ENCODE peak calls at places on chromosomes 4 and X, in five cellular contexts. F is GM23338, O is nephron progenitor cell, H is GM10248, M is glomerular endothelial cell. S is an unnamed sample.

GRCh38 chr4:4872148-4872903 is 12.9 kb downstream of the MSX1 start:
- DNase-seq in F (peak), M (no peak), H (no peak), O (peak), S (peak)

GRCh38 chr4:98891533-98892337 is 37.2 kb downstream of the EIF4E start:
- DNase-seq in H (no peak), F (no peak), M (no peak), O (no peak), S (no peak)

GRCh38 chrX:38260231-38260630 is 39.6 kb upstream of the SRPX start:
- DNase-seq in F (peak), O (peak), H (peak), M (no peak), S (peak)

GRCh38 chr4:72568959-72569718 is at the start of gene ADAMTS3:
- DNase-seq in M (no peak), O (peak), F (peak), H (peak), S (peak)

GRCh38 chr4:109434007-109434792 is 585 bp downstream of the SEC24B start:
- DNase-seq in O (no peak), M (no peak), H (peak), F (peak), S (peak)

GRCh38 chrX:120310861-120311631 is at the start of gene TMEM255A:
- DNase-seq in F (peak), O (peak), H (no peak), M (no peak), S (peak)

GRCh38 chr4:186445040-186445439 is 110.3 kb downstream of the MTNR1A start:
- DNase-seq in M (no peak), F (no peak), H (no peak), O (no peak), S (no peak)

GRCh38 chr4:163063891-163064290 is 102.8 kb downstream of the NAF1 start:
- DNase-seq in O (no peak), F (no peak), M (no peak), H (no peak), S (no peak)

GRCh38 chrX:123859409-123859827 is 435 bp upstream of the XIAP start:
- DNase-seq in M (no peak), O (peak), H (no peak), F (peak), S (peak)

GRCh38 chrX:109943092-109943739 is 59.7 kb upstream of the TMEM164 start:
- DNase-seq in O (no peak), H (no peak), F (no peak), M (no peak), S (peak)

GRCh38 chr4:6104541-6105130 is 86.4 kb upstream of the C4orf50 start:
- DNase-seq in O (no peak), F (no peak), M (no peak), H (no peak), S (no peak)

GRCh38 chrX:133482345-133483041 is 67.2 kb upstream of the GPC4 start:
- DNase-seq in F (no peak), M (no peak), H (no peak), O (no peak), S (no peak)

GRCh38 chrX:119606508-119607389 is 525 bp upstream of the NKRF start:
- DNase-seq in F (no peak), M (no peak), H (no peak), O (no peak), S (peak)

GRCh38 chr4:30068234-30068633 is 651.9 kb upstream of the PCDH7 start:
- DNase-seq in F (no peak), O (no peak), H (no peak), M (no peak), S (peak)

GRCh38 chr4:83664741-83665140 is 128.8 kb downstream of the GPAT3 start:
- DNase-seq in H (no peak), M (no peak), F (no peak), O (no peak), S (no peak)

GRCh38 chr4:48907706-48908477 is 1.3 kb upstream of the OCIAD2 start:
- DNase-seq in M (no peak), O (no peak), H (no peak), F (no peak), S (no peak)

GRCh38 chrX:122552291-122552800 is 631.7 kb upstream of the GRIA3 start:
- DNase-seq in F (no peak), M (no peak), H (no peak), O (no peak), S (no peak)

GRCh38 chr4:121728798-121729226 is 32.0 kb upstream of the ANXA5 start:
- DNase-seq in H (no peak), O (no peak), F (no peak), M (no peak), S (no peak)

GRCh38 chr4:103354006-103354405 is 155.9 kb upstream of the CENPE start:
- DNase-seq in O (no peak), F (no peak), M (no peak), H (no peak), S (no peak)

GRCh38 chr4:98430708-98431403 is 169.7 kb downstream of the RAP1GDS1 start:
- DNase-seq in M (no peak), O (no peak), H (no peak), F (no peak), S (no peak)

GRCh38 chr4:119337010-119337409 is 15.1 kb upstream of the FABP2 start:
- DNase-seq in M (no peak), H (no peak), O (no peak), F (no peak), S (no peak)

GRCh38 chrX:40885984-40886383 is 150.6 kb upstream of the MED14 start:
- DNase-seq in H (no peak), M (no peak), O (no peak), F (no peak), S (no peak)

GRCh38 chr4:69092190-69092589 is 4.1 kb upstream of the UGT2B7 start:
- DNase-seq in H (no peak), M (peak), F (no peak), O (no peak), S (peak)